ENCODE peak calls at places on chromosomes 7 and 10, in nine cellular contexts. E is tibial nerve; K is heart right ventricle; D is AG04450; U is ovary; S is PC-9; V is IMR-90; C is A549; Q is CD8-positive, alpha-beta T cell. Z is an unnamed sample.

GRCh38 chr7:144854839-144855424 is 19.1 kb upstream of the TPK1 start:
- DNase-seq in C (peak; percentile 52), S (peak; percentile 46), K (no peak), E (no peak), V (no peak), D (no peak), U (no peak), Q (no peak), Z (peak; percentile 15)

GRCh38 chr7:82050134-82050533 is 280.3 kb upstream of the HGF start:
- DNase-seq in U (no peak), K (no peak), E (no peak), C (peak; percentile 95), V (peak; percentile 91), D (peak; percentile 55), Q (no peak), S (peak; percentile 82), Z (no peak)

GRCh38 chr7:38428040-38428439 is 154.6 kb upstream of the TARP start:
- DNase-seq in Q (no peak), V (peak; percentile 31), K (no peak), E (no peak), D (no peak), C (no peak), U (no peak), S (no peak), Z (no peak)

GRCh38 chr10:78362406-78363022 is 328.9 kb downstream of the RPS24 start:
- DNase-seq in K (peak; percentile 28), U (no peak), E (no peak), Q (no peak), C (no peak), S (no peak), D (no peak), V (no peak), Z (no peak)

GRCh38 chr7:27108390-27109127 is 6.1 kb upstream of the HOXA2 start:
- DNase-seq in Q (no peak), D (no peak), U (no peak), K (no peak), C (no peak), V (peak; percentile 88), S (no peak), E (no peak), Z (peak; percentile 57)

GRCh38 chr7:70678621-70679251 is 453.2 kb upstream of the GALNT17 start:
- DNase-seq in Q (no peak), V (peak; percentile 57), E (no peak), C (no peak), U (no peak), D (no peak), K (no peak), S (no peak), Z (no peak)

GRCh38 chr7:73631558-73631957 is 7.2 kb upstream of the MLXIPL start:
- DNase-seq in U (no peak), E (no peak), Q (no peak), K (no peak), D (no peak), S (no peak), C (no peak), V (no peak), Z (no peak)

GRCh38 chr7:84105582-84105981 is 89.0 kb downstream of the SEMA3A start:
- DNase-seq in D (no peak), U (no peak), E (no peak), V (peak; percentile 61), K (no peak), C (no peak), S (no peak), Q (no peak), Z (no peak)

GRCh38 chr10:92240289-92241157 is 50.4 kb downstream of the CPEB3 start:
- DNase-seq in D (no peak), Q (peak; percentile 37), C (peak; percentile 55), V (peak; percentile 70), U (no peak), K (no peak), S (peak; percentile 49), E (peak; percentile 37), Z (peak; percentile 55)

GRCh38 chr7:134480730-134481129 is 21.8 kb upstream of the AKR1B1 start:
- DNase-seq in E (no peak), U (no peak), K (no peak), C (peak; percentile 59), D (no peak), V (peak; percentile 35), Q (no peak), S (peak; percentile 94), Z (no peak)

GRCh38 chr7:38107486-38107893 is 70.6 kb upstream of the STARD3NL start:
- DNase-seq in D (peak; percentile 4), S (peak; percentile 47), C (peak; percentile 61), Q (peak; percentile 73), U (peak; percentile 43), V (peak; percentile 35), K (no peak), E (peak; percentile 59), Z (peak; percentile 73)

GRCh38 chr10:124698560-124699470 is 45.4 kb downstream of the FAM53B start:
- DNase-seq in K (no peak), S (no peak), Q (no peak), D (no peak), U (peak; percentile 35), C (no peak), V (no peak), E (no peak), Z (no peak)

GRCh38 chr10:88165849-88166271 is 302.4 kb downstream of the PTEN start:
- DNase-seq in D (no peak), V (peak; percentile 36), E (no peak), Q (no peak), S (no peak), K (no peak), U (no peak), C (no peak), Z (no peak)

GRCh38 chr7:30556854-30557644 is 37.6 kb upstream of the GARS1 start:
- DNase-seq in K (no peak), C (no peak), S (peak; percentile 48), D (no peak), V (peak; percentile 25), E (no peak), U (no peak), Q (no peak), Z (no peak)

GRCh38 chr7:138952791-138953190 is 28.4 kb downstream of the KIAA1549 start:
- DNase-seq in C (no peak), K (no peak), D (no peak), Q (no peak), E (no peak), U (no peak), V (peak; percentile 7), S (no peak), Z (no peak)

GRCh38 chr10:93445097-93445960 is 36.8 kb downstream of the MYOF start:
- DNase-seq in S (peak; percentile 96), V (peak; percentile 98), D (peak; percentile 93), E (peak; percentile 90), C (peak; percentile 99), Q (no peak), U (peak; percentile 93), K (peak; percentile 80), Z (peak; percentile 83)

GRCh38 chr7:106216517-106217088 is 68.2 kb downstream of the NAMPT start:
- DNase-seq in S (peak; percentile 93), V (peak; percentile 97), E (no peak), U (no peak), K (no peak), Q (no peak), D (peak; percentile 82), C (peak; percentile 88), Z (no peak)

GRCh38 chr7:105854516-105854915 is 21.9 kb downstream of the ATXN7L1 start:
- DNase-seq in K (no peak), E (no peak), Q (no peak), C (no peak), S (no peak), V (no peak), U (no peak), D (no peak), Z (no peak)

GRCh38 chr7:123656544-123657303 is 1.1 kb downstream of the LMOD2 start:
- DNase-seq in S (no peak), D (no peak), K (no peak), C (no peak), Q (no peak), V (no peak), U (no peak), E (no peak), Z (no peak)

GRCh38 chr10:50596456-50596855 is 27.3 kb downstream of the SGMS1 start:
- DNase-seq in E (no peak), K (no peak), Q (no peak), D (no peak), V (peak; percentile 22), U (no peak), S (no peak), C (no peak), Z (no peak)
- H3K9me3 ChIP-seq in E (no peaks in the 10 kb centered on the region), K (no peaks in the 10 kb centered on the region), Q (no peaks in the 10 kb centered on the region), D (no peaks in the 10 kb centered on the region), V (no peaks in the 10 kb centered on the region), U (no peaks in the 10 kb centered on the region), S (no peaks in the 10 kb centered on the region), C (no peaks in the 10 kb centered on the region), Z (no peaks in the 10 kb centered on the region)

DNA sequence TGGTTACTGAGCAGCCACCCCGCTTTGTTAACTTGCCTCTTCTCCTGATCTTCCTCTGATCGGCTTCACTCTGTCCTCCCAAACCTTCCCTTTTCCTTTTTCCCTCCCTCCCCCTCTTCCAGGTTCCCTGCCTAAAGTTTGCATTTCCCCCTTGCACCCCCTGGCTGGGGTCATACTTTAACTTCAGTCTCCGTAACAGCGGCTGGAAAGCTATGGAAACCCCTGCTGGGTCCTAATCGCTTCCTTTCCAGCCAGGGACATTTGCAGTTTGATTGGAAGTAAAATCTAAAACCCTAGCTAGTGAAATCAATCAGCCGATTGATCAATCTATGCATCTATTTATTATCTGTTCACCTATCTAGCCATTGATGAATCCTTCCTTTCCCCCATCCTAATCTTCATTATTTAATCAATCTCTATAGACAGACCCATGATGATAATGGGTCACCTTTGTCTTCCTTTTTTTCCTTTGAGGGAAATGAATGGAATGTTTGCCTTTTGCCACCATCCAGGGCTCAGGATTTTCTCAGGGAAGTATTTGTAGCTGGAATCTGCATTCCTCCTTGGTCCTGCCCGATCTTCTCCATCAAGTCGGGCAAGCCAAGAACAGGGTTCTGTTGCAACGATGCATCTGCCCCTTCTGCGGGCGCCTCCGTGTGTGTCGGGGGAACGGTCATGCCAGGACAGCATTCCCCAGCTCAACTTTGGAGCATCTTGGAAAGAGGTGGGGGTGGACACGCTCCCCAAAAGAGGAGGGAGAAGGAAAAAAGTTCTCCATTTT is 8.8 kb downstream of the GATA3 start:
- DNase-seq in D (no peak), C (no peak), U (no peak), K (no peak), V (no peak), E (no peak), Q (no peak), S (no peak), Z (no peak)
- H3K4me3 ChIP-seq in D (no peak overlapping the region), C (no peak overlapping the region), U (no peak overlapping the region), K (no peak overlapping the region), V (no peak overlapping the region), E (no peak overlapping the region), Q (no peak overlapping the region), S (no peak overlapping the region), Z (no peak overlapping the region)

GRCh38 chr7:44307301-44307900 is 18.0 kb downstream of the CAMK2B start:
- DNase-seq in V (peak; percentile 19), K (no peak), E (no peak), S (peak; percentile 61), U (peak; percentile 34), Q (peak; percentile 8), D (no peak), C (peak; percentile 59), Z (peak; percentile 70)
- TF ChIP-seq CTCF in V (peak; percentile 56), K (peak; percentile 52), E (no peak), S (peak; percentile 61), U (no peak), Q (no peak), D (peak; percentile 43), C (peak; percentile 30), Z (peak; percentile 91)

DNA sequence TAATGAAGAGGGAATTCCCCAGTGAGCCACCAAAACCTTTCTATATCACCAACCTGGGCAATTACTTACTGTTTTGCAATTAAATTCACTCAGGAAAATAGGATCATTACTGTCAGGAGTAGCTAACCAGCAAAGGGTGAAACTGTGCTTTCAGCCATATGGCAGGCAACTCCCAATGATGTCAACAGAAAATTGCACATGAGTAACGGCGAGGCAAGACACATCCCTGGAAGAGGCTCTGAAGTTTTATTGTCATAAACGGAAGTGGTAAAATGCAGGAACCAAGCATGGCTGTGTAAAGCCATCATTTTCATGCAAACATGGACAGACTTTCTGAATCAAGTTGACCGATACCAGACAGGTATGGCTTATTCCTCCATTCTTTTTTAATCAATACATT is 548.9 kb upstream of the AUTS2 start:
- DNase-seq in V (no peak), U (no peak), E (no peak), Q (no peak), D (no peak), C (no peak), K (no peak), S (no peak), Z (no peak)
- H3K9me3 ChIP-seq in V (peaks cover 13% of the 10 kb centered on the region), U (no peaks in the 10 kb centered on the region), E (peaks cover 5% of the 10 kb centered on the region), Q (no peaks in the 10 kb centered on the region), D (peaks cover 26% of the 10 kb centered on the region), C (peaks cover 10% of the 10 kb centered on the region), K (no peaks in the 10 kb centered on the region), S (no peaks in the 10 kb centered on the region), Z (peaks cover under 1% of the 10 kb centered on the region)

Z was measured in WERI-Rb-1.